ENCODE peak calls at places on chromosomes 12 and 14, in nine cellular contexts. R is tibial nerve, H is A673, W is PC-9, F is A549, Q is esophagus squamous epithelium, G is left ventricle myocardium inferior, I is H9, T is ascending aorta. V is an unnamed sample. For H3K4me1, the result is how much of the 10 kb centered on the place peaks cover.

GRCh38 chr12:118436002-118436724 is 59.8 kb downstream of the SUDS3 start:
- DNase-seq in R (no peak), H (peak), W (no peak), F (no peak), Q (no peak), G (no peak), I (peak), T (no peak), V (no peak)

GRCh38 chr14:57833304-57833703 is 32.6 kb downstream of the SLC35F4 start:
- DNase-seq in R (peak), H (peak), W (peak), F (peak), Q (no peak), G (no peak), I (no peak), T (peak), V (no peak)

GRCh38 chr12:20599757-20600156 is 95.4 kb upstream of the SLCO1C1 start:
- DNase-seq in R (no peak), H (no peak), W (no peak), F (no peak), Q (no peak), G (no peak), I (no peak), T (no peak), V (no peak)

GRCh38 chr12:5480218-5480952 is 48.5 kb downstream of the NTF3 start:
- DNase-seq in R (no peak), H (no peak), W (no peak), F (no peak), Q (no peak), G (no peak), I (peak), T (no peak), V (no peak)

GRCh38 chr12:46790066-46790465 is 35.7 kb downstream of the SLC38A4 start:
- DNase-seq in R (no peak), H (no peak), W (no peak), F (no peak), Q (no peak), G (no peak), I (no peak), T (no peak), V (no peak)

GRCh38 chr12:89768586-89769482 is 60.2 kb upstream of the ATP2B1 start:
- DNase-seq in R (no peak), H (peak), W (peak), F (peak), Q (no peak), G (no peak), I (no peak), T (no peak), V (no peak)

GRCh38 chr12:15756822-15757221 is 32.4 kb downstream of the EPS8 start:
- DNase-seq in R (no peak), H (no peak), W (no peak), F (no peak), Q (no peak), G (no peak), I (no peak), T (no peak), V (no peak)

GRCh38 chr12:56154246-56154771 is 1.9 kb downstream of the MYL6B start:
- DNase-seq in R (no peak), H (no peak), W (no peak), F (no peak), Q (no peak), G (no peak), I (no peak), T (no peak), V (no peak)

GRCh38 chr12:9066183-9066623 is 49.5 kb downstream of the A2M start:
- DNase-seq in R (no peak), H (no peak), W (no peak), F (no peak), Q (no peak), G (no peak), I (no peak), T (no peak), V (no peak)

GRCh38 chr14:70045715-70046535 is 142.8 kb downstream of the SLC8A3 start:
- DNase-seq in R (no peak), H (peak), W (no peak), F (peak), Q (no peak), G (peak), I (peak), T (no peak), V (peak)

GRCh38 chr12:89829434-89829975 is 120.9 kb upstream of the ATP2B1 start:
- DNase-seq in R (no peak), H (no peak), W (no peak), F (no peak), Q (no peak), G (no peak), I (no peak), T (no peak), V (no peak)

GRCh38 chr14:104494483-104494882 is 85.1 kb upstream of the C14orf180 start:
- DNase-seq in R (no peak), H (no peak), W (no peak), F (no peak), Q (no peak), G (no peak), I (no peak), T (no peak), V (no peak)

GRCh38 chr12:4148418-4149056 is 125.0 kb upstream of the CCND2 start:
- DNase-seq in R (no peak), H (no peak), W (no peak), F (no peak), Q (peak), G (peak), I (no peak), T (no peak), V (peak)

GRCh38 chr14:65098586-65098985 is 3.7 kb downstream of the MAX start:
- DNase-seq in R (no peak), H (no peak), W (no peak), F (no peak), Q (no peak), G (no peak), I (no peak), T (no peak), V (no peak)

GRCh38 chr12:26011099-26011498 is 52.6 kb downstream of the RASSF8 start:
- DNase-seq in R (no peak), H (no peak), W (no peak), F (no peak), Q (no peak), G (no peak), I (no peak), T (no peak), V (no peak)

GRCh38 chr12:62248873-62249272 is 11.3 kb upstream of the USP15 start:
- DNase-seq in R (no peak), H (no peak), W (no peak), F (no peak), Q (no peak), G (no peak), I (no peak), T (no peak), V (no peak)

GRCh38 chr12:76307083-76307482 is 41.1 kb downstream of the BBS10 start:
- DNase-seq in R (no peak), H (no peak), W (peak), F (no peak), Q (no peak), G (no peak), I (no peak), T (no peak), V (no peak)
- H3K4me1 ChIP-seq in R (under half), H (under half), W (under half), F (under half), Q (under half), G (under half), I (under half), T (under half), V (under half)

DNA sequence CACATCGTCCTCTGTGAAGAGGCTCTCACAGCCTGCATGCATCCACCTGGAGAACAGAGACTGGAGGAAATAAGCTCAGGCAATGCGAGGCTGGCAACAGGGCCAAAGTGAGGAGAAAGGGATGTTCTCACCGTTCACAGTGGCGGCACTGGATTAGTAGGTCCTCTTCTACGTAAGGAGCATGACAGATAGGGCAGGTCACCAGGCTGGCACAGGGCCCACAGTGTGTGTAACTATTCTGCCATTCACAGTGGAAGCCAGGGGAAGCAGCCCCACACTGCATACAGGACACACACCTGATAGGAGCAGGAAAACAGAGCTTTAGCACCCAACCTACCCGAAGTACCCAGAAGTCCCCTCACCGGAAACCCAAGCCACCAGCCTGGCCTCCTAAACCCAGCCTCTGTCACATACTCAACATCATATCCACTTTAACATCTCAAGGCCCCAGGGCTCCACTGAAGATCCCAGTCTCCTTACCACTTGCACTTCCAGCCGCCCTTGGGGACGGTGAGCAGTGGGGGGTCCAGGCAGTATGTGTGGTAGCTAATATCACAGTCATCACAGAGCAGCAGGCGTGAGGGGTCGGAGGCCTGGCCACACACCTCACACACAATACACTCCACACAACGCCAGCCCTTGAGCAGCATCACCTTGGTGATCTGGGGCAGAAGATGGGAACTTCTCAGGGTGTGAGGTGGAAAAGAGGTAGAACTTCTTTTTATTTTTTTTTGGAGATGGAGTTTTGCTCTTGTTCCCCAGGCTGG is 14.3 kb downstream of the KMT2D start:
- DNase-seq in R (no peak), H (no peak), W (no peak), F (no peak), Q (no peak), G (no peak), I (no peak), T (no peak), V (no peak)
- TF ChIP-seq CTCF in R (no peak), H (no peak), W (no peak), F (no peak), Q (no peak), G (no peak), I (no peak), T (no peak), V (no peak)

GRCh38 chr14:61561657-61562276 is 133.5 kb upstream of the HIF1A start:
- DNase-seq in R (no peak), H (peak), W (peak), F (peak), Q (peak), G (peak), I (peak), T (peak), V (peak)
- H3K4me1 ChIP-seq in R (under half), H (under half), W (half or more), F (half or more), Q (under half), G (half or more), I (under half), T (under half), V (under half)

GRCh38 chr12:128644664-128645296 is 179.0 kb downstream of the SLC15A4 start:
- DNase-seq in R (no peak), H (peak), W (no peak), F (peak), Q (no peak), G (no peak), I (peak), T (no peak), V (peak)
- TF ChIP-seq CTCF in R (peak), H (peak), W (peak), F (peak), Q (peak), G (peak), I (peak), T (peak), V (peak)